ENCODE peak calls at places on chromosomes 6 and 20, in nine cellular contexts. H is SK-N-SH, W is fibroblast of lung, T is endothelial cell of umbilical vein, D is astrocyte, X is K562, K is PC-3, R is HepG2, M is Karpas-422. U is an unnamed sample.

GRCh38 chr6:132669690-132670291 is 10.8 kb upstream of the TAAR1 start:
- DNase-seq in H (peak; percentile 8), W (peak; percentile 76), T (peak; percentile 56), D (no peak), X (no peak), K (peak; percentile 64), R (peak; percentile 20), M (peak; percentile 77), U (no peak)

GRCh38 chr6:5081955-5082354 is 3.2 kb upstream of the PPP1R3G start:
- DNase-seq in H (no peak), W (no peak), T (no peak), D (no peak), X (no peak), K (peak; percentile 27), R (no peak), M (no peak), U (no peak)

GRCh38 chr20:44495802-44496481 is 20.3 kb downstream of the TTPAL start:
- DNase-seq in H (no peak), W (peak; percentile 93), T (peak; percentile 48), D (peak; percentile 98), X (no peak), K (peak; percentile 99), R (no peak), M (no peak), U (no peak)

GRCh38 chr6:99822741-99823512 is 171.1 kb downstream of the MCHR2 start:
- DNase-seq in H (peak; percentile 51), W (peak; percentile 58), T (peak; percentile 49), D (peak; percentile 44), X (peak; percentile 26), K (peak; percentile 66), R (peak; percentile 64), M (peak; percentile 68), U (peak; percentile 55)

GRCh38 chr6:84052204-84052882 is 18.8 kb downstream of the MRAP2 start:
- DNase-seq in H (peak; percentile 52), W (peak; percentile 34), T (peak; percentile 70), D (peak; percentile 50), X (peak; percentile 55), K (peak; percentile 34), R (peak; percentile 35), M (peak; percentile 57), U (peak; percentile 85)

GRCh38 chr20:48957521-48957920 is 36.0 kb downstream of the ARFGEF2 start:
- DNase-seq in H (no peak), W (no peak), T (peak; percentile 58), D (no peak), X (no peak), K (no peak), R (no peak), M (no peak), U (peak; percentile 49)

GRCh38 chr6:164378330-164378729 is 931.1 kb downstream of the C6orf118 start:
- DNase-seq in H (peak; percentile 40), W (no peak), T (no peak), D (no peak), X (no peak), K (no peak), R (no peak), M (no peak), U (no peak)

GRCh38 chr20:47724910-47725247 is 60.4 kb downstream of the SULF2 start:
- DNase-seq in H (no peak), W (no peak), T (no peak), D (no peak), X (no peak), K (no peak), R (no peak), M (no peak), U (no peak)

GRCh38 chr6:112296122-112296521 is 41.8 kb upstream of the LAMA4 start:
- DNase-seq in H (no peak), W (peak; percentile 63), T (peak; percentile 62), D (peak; percentile 44), X (no peak), K (peak; percentile 56), R (peak; percentile 32), M (peak; percentile 62), U (peak; percentile 84)

GRCh38 chr6:161011509-161012480 is 20.2 kb downstream of the MAP3K4 start:
- DNase-seq in H (no peak), W (peak; percentile 77), T (peak; percentile 73), D (peak; percentile 38), X (no peak), K (no peak), R (no peak), M (no peak), U (peak; percentile 79)

GRCh38 chr6:52102330-52102932 is 15.0 kb upstream of the PKHD1 start:
- DNase-seq in H (no peak), W (no peak), T (no peak), D (no peak), X (no peak), K (no peak), R (no peak), M (no peak), U (peak; percentile 44)

GRCh38 chr20:36758276-36758675 is 12.4 kb upstream of the NDRG3 start:
- DNase-seq in H (no peak), W (no peak), T (no peak), D (no peak), X (no peak), K (no peak), R (no peak), M (no peak), U (no peak)
- H3K36me3 ChIP-seq in H (peaks cover 33% of the 10 kb centered on the region), W (peaks cover 4% of the 10 kb centered on the region), T (peaks cover 2% of the 10 kb centered on the region), D (peaks cover 6% of the 10 kb centered on the region), X (peaks cover 60% of the 10 kb centered on the region), K (peaks cover 30% of the 10 kb centered on the region), R (peaks cover 13% of the 10 kb centered on the region), M (peaks cover 34% of the 10 kb centered on the region), U (peaks cover 49% of the 10 kb centered on the region)

GRCh38 chr6:24358219-24358821 is 461 bp upstream of the DCDC2 start:
- DNase-seq in H (no peak), W (no peak), T (no peak), D (no peak), X (no peak), K (no peak), R (no peak), M (no peak), U (no peak)
- H3K4me3 ChIP-seq in H (no peak overlapping the region), W (no peak overlapping the region), T (no peak overlapping the region), D (peak overlapping the region; percentile 53), X (no peak overlapping the region), K (no peak overlapping the region), R (peak overlapping the region; percentile 81), M (no peak overlapping the region), U (peak overlapping the region; percentile 73)

GRCh38 chr6:129661478-129662405 is 48.2 kb downstream of the ARHGAP18 start:
- DNase-seq in H (no peak), W (no peak), T (no peak), D (no peak), X (no peak), K (no peak), R (peak; percentile 66), M (no peak), U (no peak)
- H3K9ac ChIP-seq in H (no peak overlapping the region), W (no peak overlapping the region), T (no peak overlapping the region), D (no peak overlapping the region), X (no peak overlapping the region), K (no peak overlapping the region), R (peak overlapping the region; percentile 26), M (no peak overlapping the region), U (no peak overlapping the region)

DNA sequence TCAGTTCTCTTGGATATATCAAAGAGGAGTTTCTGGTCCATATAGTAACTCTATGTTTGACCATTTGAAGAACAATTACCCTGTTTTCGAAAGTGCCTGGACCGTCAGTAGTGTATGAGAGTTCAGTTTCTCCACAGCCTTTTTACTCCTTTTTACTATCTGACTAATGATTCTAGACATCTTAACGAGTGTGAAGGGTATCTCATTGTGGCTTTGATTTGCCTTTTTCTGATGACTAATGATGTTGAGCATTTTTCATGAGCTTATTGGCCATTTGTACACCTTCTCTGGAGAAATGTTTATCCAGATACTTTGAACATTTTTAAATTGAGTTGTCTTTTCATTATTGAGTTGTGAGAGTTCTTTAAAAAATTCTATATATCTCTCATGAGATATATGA is 114.9 kb upstream of the ATXN1 start:
- DNase-seq in H (no peak), W (no peak), T (no peak), D (peak; percentile 23), X (no peak), K (no peak), R (no peak), M (no peak), U (no peak)
- H3K36me3 ChIP-seq in H (no peaks in the 10 kb centered on the region), W (no peaks in the 10 kb centered on the region), T (no peaks in the 10 kb centered on the region), D (no peaks in the 10 kb centered on the region), X (no peaks in the 10 kb centered on the region), K (no peaks in the 10 kb centered on the region), R (no peaks in the 10 kb centered on the region), M (no peaks in the 10 kb centered on the region), U (no peaks in the 10 kb centered on the region)

GRCh38 chr6:21971540-21971939 is 325.3 kb downstream of the PRL start:
- DNase-seq in H (no peak), W (no peak), T (no peak), D (peak; percentile 45), X (peak; percentile 35), K (peak; percentile 27), R (no peak), M (no peak), U (no peak)

GRCh38 chr6:21969192-21969591 is 327.6 kb downstream of the PRL start:
- DNase-seq in H (no peak), W (no peak), T (no peak), D (no peak), X (no peak), K (no peak), R (no peak), M (no peak), U (no peak)

GRCh38 chr6:21972516-21972915 is 324.3 kb downstream of the PRL start:
- DNase-seq in H (no peak), W (no peak), T (no peak), D (no peak), X (no peak), K (no peak), R (no peak), M (no peak), U (no peak)

GRCh38 chr6:21967282-21967681 is 329.6 kb downstream of the PRL start:
- DNase-seq in H (no peak), W (no peak), T (no peak), D (no peak), X (no peak), K (no peak), R (no peak), M (no peak), U (no peak)

GRCh38 chr6:21970560-21970959 is 326.3 kb downstream of the PRL start:
- DNase-seq in H (no peak), W (no peak), T (peak; percentile 34), D (no peak), X (no peak), K (no peak), R (no peak), M (no peak), U (no peak)
- H3K4me3 ChIP-seq in H (no peak overlapping the region), W (no peak overlapping the region), T (no peak overlapping the region), D (no peak overlapping the region), X (no peak overlapping the region), K (no peak overlapping the region), R (no peak overlapping the region), M (no peak overlapping the region), U (no peak overlapping the region)

U was measured in endodermal cell.